ENCODE peak calls at places on chromosomes 1 and 21, in five cellular contexts. W is D341Med, Q is body of pancreas, B is T1000, Y is bronchial epithelial cell. F is an unnamed sample.

GRCh38 chr1:101077849-101078248 is 52.3 kb upstream of the DPH5 start:
- DNase-seq in W (no peak), Q (no peak), B (no peak), Y (no peak), F (no peak)

GRCh38 chr1:163974120-163974519 is 584.9 kb upstream of the PBX1 start:
- DNase-seq in W (no peak), Q (no peak), B (no peak), Y (no peak), F (no peak)

GRCh38 chr1:232510367-232511110 is 119.4 kb downstream of the SIPA1L2 start:
- DNase-seq in W (no peak), Q (no peak), B (no peak), Y (peak; percentile 71), F (no peak)

GRCh38 chr1:185483647-185484450 is 166.8 kb upstream of the IVNS1ABP start:
- DNase-seq in W (peak; percentile 41), Q (peak; percentile 16), B (peak; percentile 4), Y (peak; percentile 93), F (no peak)

GRCh38 chr1:75133754-75134655 is at the start of gene LHX8:
- DNase-seq in W (no peak), Q (no peak), B (no peak), Y (no peak), F (peak; percentile 13)

GRCh38 chr1:28682840-28683239 is 14.3 kb downstream of the GMEB1 start:
- DNase-seq in W (no peak), Q (no peak), B (no peak), Y (peak; percentile 68), F (no peak)

GRCh38 chr1:68175621-68176398 is 56.5 kb downstream of the WLS start:
- DNase-seq in W (no peak), Q (peak; percentile 70), B (no peak), Y (no peak), F (no peak)

GRCh38 chr1:225890346-225891228 is 1.6 kb upstream of the LEFTY1 start:
- DNase-seq in W (no peak), Q (no peak), B (no peak), Y (no peak), F (no peak)

GRCh38 chr21:45320991-45321656 is 33.4 kb upstream of the POFUT2 start:
- DNase-seq in W (no peak), Q (no peak), B (no peak), Y (no peak), F (no peak)

GRCh38 chr1:1826356-1827088 is 48.3 kb upstream of the NADK start:
- DNase-seq in W (no peak), Q (no peak), B (no peak), Y (peak; percentile 39), F (no peak)

GRCh38 chr1:66302184-66302742 is 231.7 kb upstream of the SGIP1 start:
- DNase-seq in W (no peak), Q (no peak), B (no peak), Y (no peak), F (no peak)

GRCh38 chr1:7302873-7303272 is 468.2 kb upstream of the VAMP3 start:
- DNase-seq in W (no peak), Q (no peak), B (no peak), Y (peak; percentile 5), F (no peak)

GRCh38 chr1:151775894-151776664 is 12.8 kb upstream of the MRPL9 start:
- DNase-seq in W (no peak), Q (no peak), B (no peak), Y (no peak), F (no peak)

GRCh38 chr1:227744668-227745067 is 9.4 kb downstream of the SNAP47 start:
- DNase-seq in W (no peak), Q (no peak), B (no peak), Y (no peak), F (no peak)

GRCh38 chr1:157197906-157198435 is 59.8 kb upstream of the ETV3 start:
- DNase-seq in W (no peak), Q (peak; percentile 82), B (no peak), Y (no peak), F (no peak)

GRCh38 chr1:23537296-23537993 is 6.4 kb upstream of the E2F2 start:
- DNase-seq in W (no peak), Q (no peak), B (no peak), Y (no peak), F (no peak)

GRCh38 chr1:175750366-175751111 is 7.1 kb upstream of the TNR start:
- DNase-seq in W (peak; percentile 74), Q (no peak), B (no peak), Y (no peak), F (no peak)

GRCh38 chr1:182114627-182115023 is 53.1 kb upstream of the ZNF648 start:
- DNase-seq in W (no peak), Q (no peak), B (no peak), Y (no peak), F (no peak)

GRCh38 chr1:86993269-86993985 is 79.0 kb downstream of the HS2ST1 start:
- DNase-seq in W (no peak), Q (no peak), B (no peak), Y (peak; percentile 52), F (no peak)

GRCh38 chr1:229070168-229070567 is 200.7 kb upstream of the RAB4A start:
- DNase-seq in W (no peak), Q (peak; percentile 96), B (no peak), Y (peak; percentile 85), F (no peak)

GRCh38 chr1:11708554-11709350 is 17.2 kb downstream of the DRAXIN start:
- DNase-seq in W (no peak), Q (no peak), B (no peak), Y (no peak), F (no peak)

GRCh38 chr1:218426343-218426657 is 81.2 kb downstream of the TGFB2 start:
- DNase-seq in W (no peak), Q (peak; percentile 54), B (no peak), Y (peak; percentile 81), F (no peak)

GRCh38 chr1:165376041-165376810 is 19.7 kb upstream of the LMX1A start:
- DNase-seq in W (peak; percentile 50), Q (peak; percentile 59), B (no peak), Y (peak; percentile 69), F (no peak)

GRCh38 chr1:40394456-40395172 is 21.1 kb downstream of the SMAP2 start:
- DNase-seq in W (no peak), Q (no peak), B (no peak), Y (no peak), F (peak; percentile 50)

GRCh38 chr1:3261969-3262579 is 192.4 kb upstream of the ARHGEF16 start:
- DNase-seq in W (no peak), Q (no peak), B (no peak), Y (no peak), F (no peak)

GRCh38 chr1:45647248-45648021 is 23.6 kb upstream of the CCDC17 start:
- DNase-seq in W (no peak), Q (peak; percentile 54), B (no peak), Y (no peak), F (no peak)

GRCh38 chr1:3031401-3032221 is 10.3 kb downstream of the ACTRT2 start:
- DNase-seq in W (peak; percentile 4), Q (no peak), B (no peak), Y (no peak), F (no peak)

GRCh38 chr1:183840140-183840539 is 35.2 kb downstream of the RGL1 start:
- DNase-seq in W (no peak), Q (no peak), B (no peak), Y (peak; percentile 74), F (no peak)

GRCh38 chr1:204742676-204743075 is 57.1 kb upstream of the LRRN2 start:
- DNase-seq in W (no peak), Q (no peak), B (no peak), Y (no peak), F (no peak)

GRCh38 chr1:43868741-43869067 is 64.9 kb upstream of the ARTN start:
- DNase-seq in W (no peak), Q (peak; percentile 13), B (no peak), Y (no peak), F (no peak)

F was measured in GM12865.